ENCODE peak calls at places on chromosomes 3 and 15, in nine cellular contexts. R, B, P, W, C, D, M, K and O are unnamed samples.

GRCh38 chr3:140953028-140953960 is 11.7 kb downstream of the SLC25A36 start:
- DNase-seq in K (no peak), B (no peak), R (no peak), W (no peak), M (no peak), P (no peak), D (no peak), C (no peak), O (no peak)

GRCh38 chr3:78905700-78906099 is 862.1 kb downstream of the ROBO1 start:
- DNase-seq in M (no peak), D (no peak), W (no peak), K (no peak), B (no peak), C (no peak), P (no peak), R (no peak), O (no peak)

GRCh38 chr15:51004103-51004536 is 90.6 kb downstream of the TNFAIP8L3 start:
- DNase-seq in B (no peak), C (no peak), M (no peak), K (no peak), P (no peak), D (no peak), W (no peak), R (no peak), O (no peak)

GRCh38 chr15:31615643-31616415 is 289.2 kb downstream of the KLF13 start:
- DNase-seq in K (no peak), B (no peak), D (no peak), C (no peak), W (no peak), M (no peak), R (no peak), P (no peak), O (no peak)

GRCh38 chr3:191350389-191351090 is 20.2 kb upstream of the UTS2B start:
- DNase-seq in W (no peak), B (peak), K (no peak), R (no peak), C (no peak), P (no peak), D (no peak), M (no peak), O (no peak)

GRCh38 chr3:58490860-58491501 is 915 bp upstream of the KCTD6 start:
- DNase-seq in W (peak), R (no peak), K (no peak), D (no peak), B (no peak), M (no peak), P (no peak), C (no peak), O (no peak)

GRCh38 chr3:171187706-171188290 is 161.3 kb upstream of the SLC2A2 start:
- DNase-seq in W (peak), B (peak), M (no peak), K (no peak), C (no peak), P (no peak), R (peak), D (no peak), O (no peak)

GRCh38 chr3:1374471-1374870 is 281.6 kb downstream of the CNTN6 start:
- DNase-seq in R (no peak), K (no peak), M (no peak), B (no peak), C (no peak), W (no peak), P (no peak), D (no peak), O (no peak)

GRCh38 chr3:177195941-177196472 is 1.3 kb downstream of the TBL1XR1 start:
- DNase-seq in W (peak), C (peak), M (no peak), D (no peak), P (peak), R (no peak), B (peak), K (no peak), O (no peak)

GRCh38 chr15:38868326-38869114 is 303.9 kb upstream of the RASGRP1 start:
- DNase-seq in M (no peak), P (no peak), B (peak), D (peak), C (no peak), K (no peak), W (no peak), R (no peak), O (no peak)

GRCh38 chr3:5162102-5162501 is 25.4 kb upstream of the EDEM1 start:
- DNase-seq in M (no peak), R (no peak), B (peak), D (no peak), W (no peak), K (no peak), C (no peak), P (no peak), O (no peak)

GRCh38 chr3:186283651-186284445 is 78.2 kb downstream of the DGKG start:
- DNase-seq in R (no peak), P (no peak), M (no peak), K (no peak), D (no peak), W (no peak), B (no peak), C (no peak), O (no peak)

GRCh38 chr3:7697538-7697937 is 804.1 kb upstream of the LMCD1 start:
- DNase-seq in P (no peak), C (no peak), M (no peak), W (no peak), R (no peak), K (no peak), D (no peak), B (no peak), O (no peak)

GRCh38 chr15:60390931-60391501 is 6.8 kb downstream of the ANXA2 start:
- DNase-seq in P (no peak), B (peak), D (peak), M (no peak), W (no peak), C (peak), K (no peak), R (no peak), O (no peak)

GRCh38 chr3:120596116-120596852 is at the start of gene NDUFB4:
- DNase-seq in B (peak), D (peak), W (peak), K (peak), R (peak), C (peak), M (peak), P (peak), O (peak)

GRCh38 chr15:72368315-72368714 is 7.5 kb downstream of the HEXA start:
- DNase-seq in K (no peak), B (no peak), R (no peak), D (no peak), P (no peak), W (no peak), C (no peak), M (no peak), O (no peak)

GRCh38 chr3:49469037-49469875 is 811 bp upstream of the DAG1 start:
- DNase-seq in M (no peak), C (peak), R (no peak), K (no peak), B (peak), W (peak), P (no peak), D (peak), O (peak)

GRCh38 chr15:57384024-57384423 is 7.7 kb downstream of the CGNL1 start:
- DNase-seq in C (peak), P (no peak), D (no peak), M (no peak), B (no peak), K (no peak), W (no peak), R (no peak), O (no peak)

GRCh38 chr15:43212299-43212698 is 8.5 kb downstream of the EPB42 start:
- DNase-seq in W (no peak), K (no peak), B (no peak), D (no peak), C (no peak), M (no peak), R (no peak), P (no peak), O (no peak)

GRCh38 chr3:106342386-106342785 is 473.6 kb upstream of the CBLB start:
- DNase-seq in K (no peak), D (no peak), P (no peak), W (no peak), M (no peak), R (no peak), B (no peak), C (no peak), O (no peak)

GRCh38 chr3:179069762-179070390 is 1.7 kb downstream of the ZMAT3 start:
- DNase-seq in B (no peak), K (no peak), M (no peak), P (no peak), W (no peak), C (no peak), R (no peak), D (peak), O (no peak)